ENCODE peak calls at places on chromosomes 5 and 9, in seven cellular contexts. One of them, this sample, is unnamed.

GRCh38 chr5:172274951-172275753 is 8.4 kb downstream of the UBTD2 start:
- DNase-seq in MCF 10A: peak
- DNase-seq in stimulated activated naive B cell treated with anti-CD40 and anti-IgM and Interleukin-4, amounts not matched to agents 10 μg/mL and 1 μg/mL and 100 μg/mL, for 72 hours: peak
- DNase-seq in fibroblast of gingiva: peak
- DNase-seq in neural progenitor cell: no peak
- DNase-seq in GM12865: peak
- DNase-seq in HCEC 1CT: peak
- DNase-seq in this sample: no peak

GRCh38 chr9:113621309-113621791 is 157.8 kb downstream of the RGS3 start:
- DNase-seq in MCF 10A: peak
- DNase-seq in stimulated activated naive B cell treated with anti-CD40 and anti-IgM and Interleukin-4, amounts not matched to agents 10 μg/mL and 1 μg/mL and 100 μg/mL, for 72 hours: no peak
- DNase-seq in fibroblast of gingiva: peak
- DNase-seq in neural progenitor cell: peak
- DNase-seq in GM12865: no peak
- DNase-seq in HCEC 1CT: peak
- DNase-seq in this sample: no peak

GRCh38 chr5:179411161-179411841 is 66.0 kb upstream of the ADAMTS2 start:
- DNase-seq in MCF 10A: no peak
- DNase-seq in stimulated activated naive B cell treated with anti-CD40 and anti-IgM and Interleukin-4, amounts not matched to agents 10 μg/mL and 1 μg/mL and 100 μg/mL, for 72 hours: no peak
- DNase-seq in fibroblast of gingiva: no peak
- DNase-seq in neural progenitor cell: no peak
- DNase-seq in GM12865: no peak
- DNase-seq in HCEC 1CT: no peak
- DNase-seq in this sample: no peak

GRCh38 chr5:174717826-174718455 is 6.4 kb upstream of the MSX2 start:
- DNase-seq in MCF 10A: no peak
- DNase-seq in stimulated activated naive B cell treated with anti-CD40 and anti-IgM and Interleukin-4, amounts not matched to agents 10 μg/mL and 1 μg/mL and 100 μg/mL, for 72 hours: no peak
- DNase-seq in fibroblast of gingiva: no peak
- DNase-seq in neural progenitor cell: no peak
- DNase-seq in GM12865: no peak
- DNase-seq in HCEC 1CT: no peak
- DNase-seq in this sample: no peak

GRCh38 chr5:90226433-90227099 is 183.0 kb downstream of the CETN3 start:
- DNase-seq in MCF 10A: no peak
- DNase-seq in stimulated activated naive B cell treated with anti-CD40 and anti-IgM and Interleukin-4, amounts not matched to agents 10 μg/mL and 1 μg/mL and 100 μg/mL, for 72 hours: no peak
- DNase-seq in fibroblast of gingiva: no peak
- DNase-seq in neural progenitor cell: no peak
- DNase-seq in GM12865: peak
- DNase-seq in HCEC 1CT: no peak
- DNase-seq in this sample: no peak

GRCh38 chr5:163894645-163895044 is 389.2 kb downstream of the MAT2B start:
- DNase-seq in MCF 10A: peak
- DNase-seq in stimulated activated naive B cell treated with anti-CD40 and anti-IgM and Interleukin-4, amounts not matched to agents 10 μg/mL and 1 μg/mL and 100 μg/mL, for 72 hours: no peak
- DNase-seq in fibroblast of gingiva: peak
- DNase-seq in neural progenitor cell: no peak
- DNase-seq in GM12865: no peak
- DNase-seq in HCEC 1CT: peak
- DNase-seq in this sample: no peak

GRCh38 chr9:133702798-133703570 is 35.2 kb downstream of the SARDH start:
- DNase-seq in MCF 10A: no peak
- DNase-seq in stimulated activated naive B cell treated with anti-CD40 and anti-IgM and Interleukin-4, amounts not matched to agents 10 μg/mL and 1 μg/mL and 100 μg/mL, for 72 hours: no peak
- DNase-seq in fibroblast of gingiva: no peak
- DNase-seq in neural progenitor cell: no peak
- DNase-seq in GM12865: no peak
- DNase-seq in HCEC 1CT: no peak
- DNase-seq in this sample: no peak

GRCh38 chr9:132249123-132249522 is 87.3 kb downstream of the NTNG2 start:
- DNase-seq in MCF 10A: peak
- DNase-seq in stimulated activated naive B cell treated with anti-CD40 and anti-IgM and Interleukin-4, amounts not matched to agents 10 μg/mL and 1 μg/mL and 100 μg/mL, for 72 hours: no peak
- DNase-seq in fibroblast of gingiva: no peak
- DNase-seq in neural progenitor cell: no peak
- DNase-seq in GM12865: no peak
- DNase-seq in HCEC 1CT: no peak
- DNase-seq in this sample: no peak

GRCh38 chr9:120705174-120705573 is 9.1 kb downstream of the MEGF9 start:
- DNase-seq in MCF 10A: no peak
- DNase-seq in stimulated activated naive B cell treated with anti-CD40 and anti-IgM and Interleukin-4, amounts not matched to agents 10 μg/mL and 1 μg/mL and 100 μg/mL, for 72 hours: no peak
- DNase-seq in fibroblast of gingiva: no peak
- DNase-seq in neural progenitor cell: no peak
- DNase-seq in GM12865: no peak
- DNase-seq in HCEC 1CT: no peak
- DNase-seq in this sample: no peak

GRCh38 chr5:139569276-139569955 is 8.3 kb downstream of the UBE2D2 start:
- DNase-seq in MCF 10A: no peak
- DNase-seq in stimulated activated naive B cell treated with anti-CD40 and anti-IgM and Interleukin-4, amounts not matched to agents 10 μg/mL and 1 μg/mL and 100 μg/mL, for 72 hours: no peak
- DNase-seq in fibroblast of gingiva: no peak
- DNase-seq in neural progenitor cell: no peak
- DNase-seq in GM12865: no peak
- DNase-seq in HCEC 1CT: no peak
- DNase-seq in this sample: no peak

GRCh38 chr9:128282500-128282899 is 6.4 kb downstream of the SWI5 start:
- DNase-seq in MCF 10A: no peak
- DNase-seq in stimulated activated naive B cell treated with anti-CD40 and anti-IgM and Interleukin-4, amounts not matched to agents 10 μg/mL and 1 μg/mL and 100 μg/mL, for 72 hours: no peak
- DNase-seq in fibroblast of gingiva: no peak
- DNase-seq in neural progenitor cell: no peak
- DNase-seq in GM12865: no peak
- DNase-seq in HCEC 1CT: no peak
- DNase-seq in this sample: no peak

GRCh38 chr9:99305124-99305523 is 83.0 kb downstream of the SEC61B start:
- DNase-seq in MCF 10A: no peak
- DNase-seq in stimulated activated naive B cell treated with anti-CD40 and anti-IgM and Interleukin-4, amounts not matched to agents 10 μg/mL and 1 μg/mL and 100 μg/mL, for 72 hours: no peak
- DNase-seq in fibroblast of gingiva: no peak
- DNase-seq in neural progenitor cell: no peak
- DNase-seq in GM12865: no peak
- DNase-seq in HCEC 1CT: no peak
- DNase-seq in this sample: no peak

GRCh38 chr9:125409637-125410521 is 148.3 kb downstream of the GAPVD1 start:
- DNase-seq in MCF 10A: peak
- DNase-seq in stimulated activated naive B cell treated with anti-CD40 and anti-IgM and Interleukin-4, amounts not matched to agents 10 μg/mL and 1 μg/mL and 100 μg/mL, for 72 hours: no peak
- DNase-seq in fibroblast of gingiva: no peak
- DNase-seq in neural progenitor cell: peak
- DNase-seq in GM12865: peak
- DNase-seq in HCEC 1CT: peak
- DNase-seq in this sample: peak

GRCh38 chr9:757246-757881 is 84.1 kb upstream of the DMRT1 start:
- DNase-seq in MCF 10A: peak
- DNase-seq in stimulated activated naive B cell treated with anti-CD40 and anti-IgM and Interleukin-4, amounts not matched to agents 10 μg/mL and 1 μg/mL and 100 μg/mL, for 72 hours: no peak
- DNase-seq in fibroblast of gingiva: peak
- DNase-seq in neural progenitor cell: peak
- DNase-seq in GM12865: peak
- DNase-seq in HCEC 1CT: peak
- DNase-seq in this sample: no peak

GRCh38 chr9:36154213-36154952 is 14.8 kb upstream of the CCIN start:
- DNase-seq in MCF 10A: no peak
- DNase-seq in stimulated activated naive B cell treated with anti-CD40 and anti-IgM and Interleukin-4, amounts not matched to agents 10 μg/mL and 1 μg/mL and 100 μg/mL, for 72 hours: no peak
- DNase-seq in fibroblast of gingiva: peak
- DNase-seq in neural progenitor cell: no peak
- DNase-seq in GM12865: no peak
- DNase-seq in HCEC 1CT: peak
- DNase-seq in this sample: no peak

GRCh38 chr5:59661939-59662615 is 231.4 kb downstream of the PDE4D start:
- DNase-seq in MCF 10A: no peak
- DNase-seq in stimulated activated naive B cell treated with anti-CD40 and anti-IgM and Interleukin-4, amounts not matched to agents 10 μg/mL and 1 μg/mL and 100 μg/mL, for 72 hours: no peak
- DNase-seq in fibroblast of gingiva: no peak
- DNase-seq in neural progenitor cell: no peak
- DNase-seq in GM12865: peak
- DNase-seq in HCEC 1CT: no peak
- DNase-seq in this sample: no peak

GRCh38 chr9:133587466-133587865 is 21.7 kb downstream of the FAM163B start:
- DNase-seq in MCF 10A: no peak
- DNase-seq in stimulated activated naive B cell treated with anti-CD40 and anti-IgM and Interleukin-4, amounts not matched to agents 10 μg/mL and 1 μg/mL and 100 μg/mL, for 72 hours: no peak
- DNase-seq in fibroblast of gingiva: no peak
- DNase-seq in neural progenitor cell: no peak
- DNase-seq in GM12865: no peak
- DNase-seq in HCEC 1CT: no peak
- DNase-seq in this sample: no peak

GRCh38 chr5:109759304-109759703 is 69.6 kb downstream of the MAN2A1 start:
- DNase-seq in MCF 10A: peak
- DNase-seq in stimulated activated naive B cell treated with anti-CD40 and anti-IgM and Interleukin-4, amounts not matched to agents 10 μg/mL and 1 μg/mL and 100 μg/mL, for 72 hours: no peak
- DNase-seq in fibroblast of gingiva: no peak
- DNase-seq in neural progenitor cell: no peak
- DNase-seq in GM12865: no peak
- DNase-seq in HCEC 1CT: peak
- DNase-seq in this sample: peak

GRCh38 chr9:37920471-37921167 is 16.7 kb upstream of the SLC25A51 start:
- DNase-seq in MCF 10A: no peak
- DNase-seq in stimulated activated naive B cell treated with anti-CD40 and anti-IgM and Interleukin-4, amounts not matched to agents 10 μg/mL and 1 μg/mL and 100 μg/mL, for 72 hours: no peak
- DNase-seq in fibroblast of gingiva: no peak
- DNase-seq in neural progenitor cell: peak
- DNase-seq in GM12865: peak
- DNase-seq in HCEC 1CT: no peak
- DNase-seq in this sample: no peak

GRCh38 chr9:32672478-32672877 is 37.0 kb upstream of the TAF1L start:
- DNase-seq in MCF 10A: peak
- DNase-seq in stimulated activated naive B cell treated with anti-CD40 and anti-IgM and Interleukin-4, amounts not matched to agents 10 μg/mL and 1 μg/mL and 100 μg/mL, for 72 hours: no peak
- DNase-seq in fibroblast of gingiva: no peak
- DNase-seq in neural progenitor cell: no peak
- DNase-seq in GM12865: no peak
- DNase-seq in HCEC 1CT: no peak
- DNase-seq in this sample: no peak

GRCh38 chr5:127739807-127740384 is 36.7 kb downstream of the CCDC192 start:
- DNase-seq in MCF 10A: no peak
- DNase-seq in stimulated activated naive B cell treated with anti-CD40 and anti-IgM and Interleukin-4, amounts not matched to agents 10 μg/mL and 1 μg/mL and 100 μg/mL, for 72 hours: no peak
- DNase-seq in fibroblast of gingiva: no peak
- DNase-seq in neural progenitor cell: no peak
- DNase-seq in GM12865: no peak
- DNase-seq in HCEC 1CT: no peak
- DNase-seq in this sample: no peak